ENCODE peak calls at places on chromosome 17, in five cellular contexts. P, G, C, I and T are unnamed samples.

GRCh38 chr17:75059369-75060345 is 12.6 kb downstream of the KCTD2 start:
- DNase-seq in P (peak), C (peak), I (no peak), G (peak), T (peak)

GRCh38 chr17:2924211-2924610 is 128.0 kb downstream of the RAP1GAP2 start:
- DNase-seq in P (no peak), I (no peak), G (peak), C (no peak), T (no peak)

GRCh38 chr17:4064366-4064765 is 78.5 kb downstream of the ZZEF1 start:
- DNase-seq in G (no peak), I (no peak), C (peak), P (no peak), T (no peak)

GRCh38 chr17:31283841-31284240 is 13.2 kb downstream of the OMG start:
- DNase-seq in I (no peak), G (no peak), C (no peak), P (no peak), T (no peak)

GRCh38 chr17:46192484-46193245 is 564 bp downstream of the KANSL1 start:
- DNase-seq in G (peak), C (peak), P (peak), I (no peak), T (no peak)

GRCh38 chr17:80619535-80620235 is 75.0 kb downstream of the RPTOR start:
- DNase-seq in I (no peak), P (no peak), G (no peak), C (no peak), T (no peak)

GRCh38 chr17:4594406-4595349 is 10.3 kb downstream of the SMTNL2 start:
- DNase-seq in G (no peak), C (no peak), I (no peak), P (peak), T (no peak)

GRCh38 chr17:63840591-63841349 is 1.7 kb downstream of the SMARCD2 start:
- DNase-seq in C (no peak), I (no peak), G (peak), P (peak), T (no peak)

GRCh38 chr17:81858967-81859905 is 1.1 kb downstream of the P4HB start:
- DNase-seq in P (no peak), C (no peak), I (no peak), G (peak), T (no peak)

GRCh38 chr17:78528541-78528940 is 48.7 kb downstream of the DNAH17 start:
- DNase-seq in G (no peak), P (no peak), I (no peak), C (no peak), T (no peak)

GRCh38 chr17:81322271-81323082 is 27.4 kb upstream of the SLC38A10 start:
- DNase-seq in I (no peak), P (peak), G (no peak), C (no peak), T (no peak)

DNA sequence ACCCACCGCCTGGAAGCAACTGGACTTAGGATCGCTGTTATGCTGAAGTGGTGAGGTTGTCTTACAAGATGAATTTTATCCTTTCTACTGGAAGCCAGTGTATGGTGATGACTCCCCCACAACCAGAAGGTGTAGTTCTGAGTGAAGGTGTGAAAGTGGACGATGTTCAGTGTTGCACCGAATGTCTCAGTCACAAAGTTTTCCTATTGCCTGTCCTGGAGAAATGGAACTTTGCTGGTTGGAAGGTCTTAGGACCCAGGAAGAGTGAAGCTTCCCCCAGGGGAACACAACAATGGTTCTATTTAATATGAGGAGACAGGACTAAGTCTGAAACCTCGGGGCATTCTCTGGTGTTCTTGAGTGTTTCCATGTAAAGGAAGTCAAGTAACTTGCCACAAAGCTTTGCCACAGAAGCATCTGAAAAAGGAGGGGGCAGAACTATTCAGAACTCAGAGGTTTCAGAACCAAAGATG is 44.2 kb downstream of the USP22 start:
- DNase-seq in C (no peak), P (no peak), I (no peak), G (no peak), T (no peak)
- H3K27ac ChIP-seq in C (no peak), P (no peak), I (peak), G (peak), T (no peak)

GRCh38 chr17:83005639-83006038 is 73.8 kb upstream of the METRNL start:
- DNase-seq in P (no peak), C (no peak), G (no peak), I (no peak), T (no peak)
- H3K4me3 ChIP-seq in P (no peak), C (no peak), G (no peak), I (no peak), T (no peak)

GRCh38 chr17:6428207-6428965 is 6.5 kb downstream of the AIPL1 start:
- DNase-seq in I (no peak), C (no peak), P (no peak), G (no peak), T (no peak)

GRCh38 chr17:6425407-6425806 is 9.5 kb downstream of the AIPL1 start:
- DNase-seq in G (no peak), C (no peak), P (no peak), I (no peak), T (no peak)

GRCh38 chr17:6429266-6429665 is 5.7 kb downstream of the AIPL1 start:
- DNase-seq in I (no peak), C (no peak), G (no peak), P (no peak), T (no peak)

GRCh38 chr17:6426356-6427101 is 8.4 kb downstream of the AIPL1 start:
- DNase-seq in P (no peak), C (no peak), I (no peak), G (no peak), T (no peak)

GRCh38 chr17:6427284-6427781 is 7.6 kb downstream of the AIPL1 start:
- DNase-seq in I (no peak), G (peak), C (no peak), P (no peak), T (no peak)
- TF ChIP-seq CTCF in I (no peak), G (no peak), C (no peak), P (no peak), T (no peak)

GRCh38 chr17:17416007-17416399 is 60.8 kb upstream of the MED9 start:
- DNase-seq in G (peak), P (peak), C (no peak), I (no peak), T (no peak)
- H3K27ac ChIP-seq in G (no peak), P (peak), C (peak), I (peak), T (peak)

GRCh38 chr17:6421700-6422604 is 13.0 kb downstream of the AIPL1 start:
- DNase-seq in I (peak), C (peak), P (peak), G (peak), T (peak)
- H3K4me3 ChIP-seq in I (no peak), C (no peak), P (no peak), G (no peak), T (no peak)